ENCODE peak calls at places on chromosomes 7 and 10, in six cellular contexts. S, W, E, C, X and V are unnamed samples.

GRCh38 chr10:58817499-58817898 is 304.8 kb downstream of the BICC1 start:
- DNase-seq in C (no peak), X (no peak), W (no peak), E (no peak), S (no peak), V (no peak)

GRCh38 chr7:69162931-69163330 is 435.3 kb upstream of the AUTS2 start:
- DNase-seq in W (no peak), S (no peak), C (no peak), E (no peak), X (no peak), V (no peak)

GRCh38 chr7:49773939-49774458 is 561 bp downstream of the VWC2 start:
- DNase-seq in C (no peak), E (peak; percentile 26), W (no peak), S (no peak), X (no peak), V (peak; percentile 23)

GRCh38 chr10:909831-910230 is 21.7 kb downstream of the LARP4B start:
- DNase-seq in S (no peak), E (peak; percentile 39), C (peak; percentile 32), X (no peak), W (no peak), V (no peak)

GRCh38 chr7:132380065-132380464 is 196.2 kb downstream of the PLXNA4 start:
- DNase-seq in X (no peak), W (no peak), C (peak; percentile 42), E (no peak), S (no peak), V (no peak)

GRCh38 chr10:45454262-45454661 is 80.2 kb downstream of the ALOX5 start:
- DNase-seq in X (no peak), E (no peak), S (no peak), C (no peak), W (no peak), V (no peak)

GRCh38 chr10:73871915-73872710 is 2.2 kb downstream of the CAMK2G start:
- DNase-seq in W (peak; percentile 78), X (no peak), S (no peak), E (no peak), C (no peak), V (peak; percentile 58)

GRCh38 chr10:5540886-5541285 is 16.1 kb downstream of the CALML3 start:
- DNase-seq in W (peak; percentile 48), X (no peak), E (no peak), C (no peak), S (no peak), V (no peak)

GRCh38 chr10:89861584-89862287 is 160.3 kb downstream of the KIF20B start:
- DNase-seq in X (no peak), W (no peak), C (no peak), S (no peak), E (peak; percentile 52), V (no peak)

GRCh38 chr10:88089498-88089897 is 226.1 kb downstream of the PTEN start:
- DNase-seq in S (no peak), E (peak; percentile 94), X (no peak), C (no peak), W (no peak), V (no peak)

GRCh38 chr7:112945046-112945445 is 141.6 kb downstream of the GPR85 start:
- DNase-seq in W (no peak), C (no peak), S (no peak), E (no peak), X (no peak), V (no peak)

GRCh38 chr7:89554209-89554608 is 600.1 kb upstream of the STEAP1 start:
- DNase-seq in X (no peak), S (no peak), E (no peak), W (no peak), C (no peak), V (no peak)

GRCh38 chr10:31479752-31480151 is 160.7 kb downstream of the ZEB1 start:
- DNase-seq in X (no peak), W (no peak), S (no peak), E (no peak), C (no peak), V (no peak)

GRCh38 chr10:44961931-44962750 is 2.5 kb downstream of the RASSF4 start:
- DNase-seq in W (no peak), E (no peak), C (no peak), S (no peak), X (no peak), V (no peak)

GRCh38 chr10:24901686-24902399 is 50.6 kb downstream of the PRTFDC1 start:
- DNase-seq in C (peak; percentile 29), X (no peak), E (no peak), S (no peak), W (peak; percentile 75), V (peak; percentile 74)

GRCh38 chr7:149625339-149625946 is 127.8 kb upstream of the ZNF746 start:
- DNase-seq in C (peak; percentile 45), X (no peak), E (peak; percentile 60), W (peak; percentile 63), S (peak; percentile 36), V (peak; percentile 76)

GRCh38 chr7:101535333-101535732 is 93.8 kb downstream of the MYL10 start:
- DNase-seq in S (no peak), E (no peak), X (no peak), C (no peak), W (no peak), V (no peak)

GRCh38 chr7:46534593-46535271 is 613.7 kb upstream of the IGFBP3 start:
- DNase-seq in E (peak; percentile 70), S (no peak), X (no peak), C (no peak), W (peak; percentile 63), V (no peak)

GRCh38 chr7:2661602-2662272 is 26.3 kb upstream of the AMZ1 start:
- DNase-seq in S (no peak), C (no peak), W (no peak), X (no peak), E (no peak), V (no peak)
- TF ChIP-seq CTCF in S (no peak), C (no peak), W (no peak), X (no peak), E (no peak), V (no peak)

DNA sequence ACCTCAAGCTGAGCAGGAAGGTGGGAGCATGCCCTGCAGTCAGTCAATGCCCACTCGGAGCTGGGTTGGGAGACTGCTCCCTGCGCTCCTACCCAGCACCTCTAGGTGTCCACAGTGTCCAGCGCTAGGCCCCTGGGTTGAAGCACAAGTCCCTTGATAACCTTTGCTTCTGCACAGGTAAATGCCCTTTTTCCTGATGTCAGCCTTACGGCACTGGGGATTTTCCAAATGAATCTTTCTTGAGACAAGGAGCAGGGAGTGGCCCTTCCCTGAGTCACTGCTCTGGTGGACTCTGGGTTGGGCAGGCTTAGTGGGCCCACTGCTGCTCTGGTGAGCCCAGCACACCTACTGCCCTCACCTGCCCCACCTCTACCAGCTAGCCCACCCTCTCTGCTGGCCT is 61.9 kb upstream of the OPN4 start:
- DNase-seq in C (no peak), W (no peak), S (no peak), X (no peak), E (no peak), V (no peak)
- TF ChIP-seq CTCF in C (peak; percentile 52), W (no peak), S (no peak), X (peak; percentile 10), E (no peak), V (no peak)

DNA sequence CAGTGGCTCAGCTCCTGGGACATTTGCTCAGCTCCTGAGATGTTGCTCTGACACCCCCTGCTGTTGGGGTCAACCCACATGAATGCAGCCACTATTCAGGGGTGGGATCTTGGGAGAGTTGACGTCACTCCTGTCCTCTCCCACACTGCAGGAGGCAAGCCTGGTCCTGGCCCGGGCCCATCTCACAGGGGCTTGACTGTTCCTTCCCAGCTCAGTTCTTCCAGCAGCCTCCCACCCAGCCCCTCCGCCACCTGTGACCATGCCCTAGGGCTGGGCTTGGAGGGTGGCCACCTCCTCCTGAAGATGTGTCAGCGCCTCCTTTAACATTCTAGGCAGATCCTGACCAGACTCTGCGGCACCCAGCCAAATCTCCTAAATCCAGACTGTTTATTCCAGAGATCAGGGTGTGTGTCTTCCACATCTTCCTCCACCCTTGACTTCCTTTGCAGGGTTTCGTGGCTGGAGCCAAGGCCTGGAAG is 19.1 kb upstream of the OPALIN start:
- DNase-seq in S (no peak), E (no peak), C (peak; percentile 69), X (no peak), W (no peak), V (no peak)
- TF ChIP-seq CTCF in S (no peak), E (no peak), C (no peak), X (no peak), W (no peak), V (no peak)

DNA sequence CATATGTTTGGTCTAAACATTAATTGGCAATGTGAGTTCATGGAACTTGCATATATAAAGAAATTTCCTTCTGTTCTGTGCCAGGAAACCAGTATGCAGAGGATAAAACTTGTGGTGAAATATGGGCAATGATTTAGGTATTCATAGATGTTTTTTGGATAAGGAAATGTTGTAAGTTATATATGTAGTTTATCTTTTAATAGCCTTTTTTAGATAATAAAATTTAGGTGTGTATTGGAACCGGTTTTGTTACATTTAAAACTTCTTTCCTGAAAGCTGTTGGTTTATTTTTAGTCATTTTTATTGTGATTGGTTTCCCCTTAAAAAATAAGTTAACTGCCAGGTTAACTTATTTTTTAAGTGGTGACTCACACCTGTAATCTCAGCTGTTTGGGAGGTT is 22.1 kb downstream of the TAX1BP1 start:
- DNase-seq in W (no peak), E (no peak), S (no peak), C (no peak), X (no peak), V (no peak)
- TF ChIP-seq CTCF in W (no peak), E (no peak), S (no peak), C (no peak), X (no peak), V (no peak)

GRCh38 chr10:86945361-86946214 is 11.8 kb downstream of the MMRN2 start:
- DNase-seq in X (no peak), C (peak; percentile 16), W (no peak), E (no peak), S (no peak), V (peak; percentile 14)
- TF ChIP-seq CTCF in X (peak; percentile 13), C (peak; percentile 54), W (no peak), E (no peak), S (no peak), V (peak; percentile 46)

DNA sequence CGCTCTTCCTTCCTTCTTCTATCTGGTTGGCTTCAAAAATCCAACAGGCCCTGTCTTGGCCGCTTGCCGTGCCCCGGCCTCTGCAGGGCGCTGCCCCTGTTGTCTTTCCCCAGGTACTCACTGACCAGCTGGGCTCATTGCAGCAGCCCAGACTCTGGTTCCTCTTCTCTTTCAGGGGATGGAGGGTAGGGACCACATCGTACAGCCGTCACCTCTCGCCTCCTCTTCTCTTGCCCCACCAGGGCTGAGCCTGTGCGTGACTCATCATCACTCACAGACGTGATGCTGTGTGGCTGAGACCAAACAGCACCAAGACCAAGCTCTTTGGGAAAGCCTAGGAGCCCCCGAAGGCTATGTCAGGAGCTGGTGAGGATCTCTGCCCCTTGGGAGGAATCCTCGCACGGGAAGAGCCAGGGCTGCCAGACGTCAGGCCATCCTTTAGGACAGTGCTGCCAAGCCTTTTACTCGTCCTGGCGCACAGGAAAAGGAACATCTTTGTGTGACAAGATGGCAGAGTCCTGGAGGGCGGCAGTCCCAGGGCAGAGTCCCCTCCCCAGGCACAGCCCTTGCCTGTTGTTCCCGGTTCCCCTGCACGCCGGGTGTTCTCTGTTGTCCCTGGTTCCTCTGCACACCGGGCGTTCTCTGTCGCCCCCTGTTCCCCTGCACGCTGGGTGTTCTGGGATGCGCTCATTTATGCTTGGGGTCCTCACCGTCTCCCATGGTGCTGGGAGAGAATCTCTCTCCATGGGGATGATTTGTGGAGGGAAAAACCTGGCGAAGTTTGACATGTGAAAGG is 188.5 kb upstream of the SHH start:
- DNase-seq in X (no peak), S (no peak), C (no peak), E (no peak), W (peak; percentile 33), V (no peak)
- TF ChIP-seq CTCF in X (no peak), S (no peak), C (no peak), E (no peak), W (no peak), V (no peak)